ENCODE peak calls at places on chromosomes 11 and 22, in seven cellular contexts. One of them, this sample, is unnamed.

GRCh38 chr11:2991477-2992233 is 474 bp downstream of the NAP1L4 start:
- DNase-seq in testis: peak; percentile 63
- DNase-seq in fibroblast of pulmonary artery: peak; percentile 56
- DNase-seq in cardiac fibroblast: peak; percentile 48
- DNase-seq in HCT116: no peak
- DNase-seq in HFFc6: peak; percentile 16
- DNase-seq in right lobe of liver: no peak
- DNase-seq in this sample: no peak

GRCh38 chr11:74011360-74012071 is 2.6 kb upstream of the UCP3 start:
- DNase-seq in HFFc6: no peak
- DNase-seq in cardiac fibroblast: peak; percentile 90
- DNase-seq in HCT116: no peak
- DNase-seq in right lobe of liver: no peak
- DNase-seq in fibroblast of pulmonary artery: peak; percentile 78
- DNase-seq in testis: no peak
- DNase-seq in this sample: no peak

GRCh38 chr22:38419121-38419863 is 35.7 kb downstream of the KCNJ4 start:
- DNase-seq in testis: no peak
- DNase-seq in HCT116: no peak
- DNase-seq in right lobe of liver: peak; percentile 52
- DNase-seq in HFFc6: no peak
- DNase-seq in cardiac fibroblast: no peak
- DNase-seq in fibroblast of pulmonary artery: no peak
- DNase-seq in this sample: no peak

GRCh38 chr11:28169816-28170215 is 61.6 kb downstream of the METTL15 start:
- DNase-seq in fibroblast of pulmonary artery: peak; percentile 26
- DNase-seq in testis: no peak
- DNase-seq in cardiac fibroblast: peak; percentile 34
- DNase-seq in right lobe of liver: no peak
- DNase-seq in HCT116: no peak
- DNase-seq in HFFc6: no peak
- DNase-seq in this sample: no peak

GRCh38 chr11:34899633-34900016 is 16.6 kb downstream of the APIP start:
- DNase-seq in right lobe of liver: no peak
- DNase-seq in HCT116: no peak
- DNase-seq in testis: no peak
- DNase-seq in HFFc6: no peak
- DNase-seq in cardiac fibroblast: no peak
- DNase-seq in fibroblast of pulmonary artery: no peak
- DNase-seq in this sample: no peak

GRCh38 chr11:102470257-102470656 is 17.7 kb upstream of the TMEM123 start:
- DNase-seq in testis: no peak
- DNase-seq in right lobe of liver: no peak
- DNase-seq in HFFc6: no peak
- DNase-seq in HCT116: no peak
- DNase-seq in fibroblast of pulmonary artery: no peak
- DNase-seq in cardiac fibroblast: no peak
- DNase-seq in this sample: no peak

GRCh38 chr11:41201156-41201555 is 258.3 kb downstream of the LRRC4C start:
- DNase-seq in HCT116: no peak
- DNase-seq in testis: no peak
- DNase-seq in HFFc6: no peak
- DNase-seq in right lobe of liver: no peak
- DNase-seq in cardiac fibroblast: peak; percentile 10
- DNase-seq in fibroblast of pulmonary artery: peak; percentile 10
- DNase-seq in this sample: peak; percentile 43

GRCh38 chr11:63829823-63830489 is 9.0 kb upstream of the MARK2 start:
- DNase-seq in HFFc6: peak; percentile 33
- DNase-seq in right lobe of liver: no peak
- DNase-seq in testis: no peak
- DNase-seq in HCT116: no peak
- DNase-seq in cardiac fibroblast: peak; percentile 42
- DNase-seq in fibroblast of pulmonary artery: peak; percentile 51
- DNase-seq in this sample: no peak

GRCh38 chr11:72155751-72156150 is 20.2 kb downstream of the FOLR3 start:
- DNase-seq in cardiac fibroblast: no peak
- DNase-seq in right lobe of liver: no peak
- DNase-seq in testis: no peak
- DNase-seq in HCT116: no peak
- DNase-seq in HFFc6: no peak
- DNase-seq in fibroblast of pulmonary artery: no peak
- DNase-seq in this sample: no peak

GRCh38 chr11:121451982-121452608 is at the start of gene SORL1:
- DNase-seq in HCT116: no peak
- DNase-seq in testis: peak; percentile 89
- DNase-seq in right lobe of liver: peak; percentile 89
- DNase-seq in fibroblast of pulmonary artery: peak; percentile 33
- DNase-seq in cardiac fibroblast: peak; percentile 17
- DNase-seq in HFFc6: no peak
- DNase-seq in this sample: no peak

GRCh38 chr11:88402784-88403183 is 65.2 kb upstream of the CTSC start:
- DNase-seq in HCT116: no peak
- DNase-seq in cardiac fibroblast: peak; percentile 89
- DNase-seq in fibroblast of pulmonary artery: peak; percentile 59
- DNase-seq in testis: no peak
- DNase-seq in right lobe of liver: no peak
- DNase-seq in HFFc6: peak; percentile 29
- DNase-seq in this sample: no peak

GRCh38 chr11:61080986-61081590 is 21.2 kb upstream of the CD5 start:
- DNase-seq in right lobe of liver: peak; percentile 17
- DNase-seq in HCT116: no peak
- DNase-seq in HFFc6: no peak
- DNase-seq in fibroblast of pulmonary artery: no peak
- DNase-seq in cardiac fibroblast: no peak
- DNase-seq in testis: no peak
- DNase-seq in this sample: no peak

GRCh38 chr11:17747131-17747955 is 12.8 kb downstream of the KCNC1 start:
- DNase-seq in fibroblast of pulmonary artery: no peak
- DNase-seq in right lobe of liver: peak; percentile 31
- DNase-seq in cardiac fibroblast: no peak
- DNase-seq in HCT116: no peak
- DNase-seq in testis: no peak
- DNase-seq in HFFc6: no peak
- DNase-seq in this sample: no peak

GRCh38 chr22:37403267-37403960 is 23.9 kb downstream of the ELFN2 start:
- DNase-seq in testis: no peak
- DNase-seq in HFFc6: no peak
- DNase-seq in fibroblast of pulmonary artery: no peak
- DNase-seq in cardiac fibroblast: no peak
- DNase-seq in HCT116: no peak
- DNase-seq in right lobe of liver: no peak
- DNase-seq in this sample: no peak

GRCh38 chr11:17986007-17986710 is 26.7 kb downstream of the SERGEF start:
- DNase-seq in testis: peak; percentile 43
- DNase-seq in fibroblast of pulmonary artery: peak; percentile 72
- DNase-seq in cardiac fibroblast: peak; percentile 81
- DNase-seq in HCT116: peak; percentile 15
- DNase-seq in right lobe of liver: no peak
- DNase-seq in HFFc6: peak; percentile 60
- DNase-seq in this sample: peak; percentile 65

GRCh38 chr11:71302911-71303310 is 50.5 kb upstream of the SHANK2 start:
- DNase-seq in HFFc6: no peak
- DNase-seq in fibroblast of pulmonary artery: no peak
- DNase-seq in right lobe of liver: no peak
- DNase-seq in cardiac fibroblast: no peak
- DNase-seq in HCT116: no peak
- DNase-seq in testis: no peak
- DNase-seq in this sample: no peak

GRCh38 chr11:67644042-67644441 is 4.5 kb upstream of the TBX10 start:
- DNase-seq in HCT116: peak; percentile 16
- DNase-seq in testis: no peak
- DNase-seq in HFFc6: no peak
- DNase-seq in right lobe of liver: no peak
- DNase-seq in fibroblast of pulmonary artery: peak; percentile 20
- DNase-seq in cardiac fibroblast: no peak
- DNase-seq in this sample: no peak
- TF ChIP-seq CTCF in HCT116: peak; percentile 63
- TF ChIP-seq CTCF in testis: no peak
- TF ChIP-seq CTCF in HFFc6: peak; percentile 43
- TF ChIP-seq CTCF in right lobe of liver: peak; percentile 37
- TF ChIP-seq CTCF in fibroblast of pulmonary artery: peak; percentile 25
- TF ChIP-seq CTCF in cardiac fibroblast: peak; percentile 49
- TF ChIP-seq CTCF in this sample: peak; percentile 23

DNA sequence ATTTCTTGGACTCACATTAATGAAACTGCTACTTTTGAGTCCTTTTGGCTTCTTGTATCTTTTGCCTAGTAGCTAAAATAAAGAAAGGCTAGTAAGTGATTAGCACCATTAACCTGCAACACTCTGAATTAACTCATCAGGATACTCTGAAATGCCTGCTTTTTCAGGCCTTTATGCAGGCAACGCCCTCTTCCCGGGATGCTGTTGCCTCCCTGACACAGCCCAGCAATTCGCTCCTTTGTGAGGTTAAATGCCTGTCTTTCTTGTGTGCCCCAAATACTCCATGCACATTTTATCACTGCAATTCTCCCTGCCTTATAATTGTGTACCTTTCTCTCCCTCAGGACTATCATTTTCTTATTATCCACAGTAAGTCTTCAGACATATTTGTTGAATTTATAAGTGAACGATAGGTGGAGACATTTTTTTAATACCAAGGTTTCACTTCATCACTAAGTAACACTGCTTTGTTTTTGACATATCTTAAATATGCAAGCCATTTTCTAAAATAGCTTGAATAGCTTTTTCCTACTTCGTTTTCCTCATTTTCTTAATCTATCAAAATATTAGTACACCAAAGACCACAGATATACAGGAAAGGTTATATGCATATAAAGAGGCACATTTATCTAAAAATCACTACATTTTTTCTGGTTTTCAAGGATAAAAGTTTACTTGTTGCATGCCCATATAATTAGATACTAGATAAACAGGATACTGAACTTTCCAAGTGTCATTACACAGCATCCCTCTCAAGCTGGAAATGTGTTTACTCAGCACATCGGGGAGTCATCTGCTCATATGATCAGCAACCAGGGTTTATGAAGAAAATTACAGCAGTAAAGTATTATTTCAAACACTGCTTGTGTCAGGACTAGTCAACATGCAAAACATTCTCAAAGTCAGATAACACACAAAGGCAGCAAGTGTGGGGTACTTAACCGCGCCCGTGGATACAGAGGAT is 48.5 kb upstream of the DDI1 start:
- DNase-seq in cardiac fibroblast: no peak
- DNase-seq in HFFc6: no peak
- DNase-seq in fibroblast of pulmonary artery: peak; percentile 38
- DNase-seq in testis: no peak
- DNase-seq in right lobe of liver: no peak
- DNase-seq in HCT116: no peak
- DNase-seq in this sample: no peak
- TF ChIP-seq CTCF in cardiac fibroblast: no peak
- TF ChIP-seq CTCF in HFFc6: peak; percentile 34
- TF ChIP-seq CTCF in fibroblast of pulmonary artery: no peak
- TF ChIP-seq CTCF in testis: no peak
- TF ChIP-seq CTCF in right lobe of liver: no peak
- TF ChIP-seq CTCF in HCT116: no peak
- TF ChIP-seq CTCF in this sample: no peak

GRCh38 chr22:43159484-43160178 is 8.3 kb downstream of the TSPO start:
- DNase-seq in fibroblast of pulmonary artery: peak; percentile 20
- DNase-seq in HFFc6: no peak
- DNase-seq in HCT116: no peak
- DNase-seq in cardiac fibroblast: peak; percentile 42
- DNase-seq in right lobe of liver: no peak
- DNase-seq in testis: no peak
- DNase-seq in this sample: no peak
- TF ChIP-seq CTCF in fibroblast of pulmonary artery: peak; percentile 22
- TF ChIP-seq CTCF in HFFc6: peak; percentile 60
- TF ChIP-seq CTCF in HCT116: peak; percentile 56
- TF ChIP-seq CTCF in cardiac fibroblast: peak; percentile 42
- TF ChIP-seq CTCF in right lobe of liver: no peak
- TF ChIP-seq CTCF in testis: no peak
- TF ChIP-seq CTCF in this sample: peak; percentile 21

GRCh38 chr22:19503869-19504268 is 20.3 kb downstream of the CLDN5 start:
- DNase-seq in cardiac fibroblast: no peak
- DNase-seq in testis: no peak
- DNase-seq in right lobe of liver: no peak
- DNase-seq in HFFc6: no peak
- DNase-seq in HCT116: no peak
- DNase-seq in fibroblast of pulmonary artery: no peak
- DNase-seq in this sample: no peak
- TF ChIP-seq CTCF in cardiac fibroblast: peak; percentile 1
- TF ChIP-seq CTCF in testis: no peak
- TF ChIP-seq CTCF in right lobe of liver: no peak
- TF ChIP-seq CTCF in HFFc6: peak; percentile 20
- TF ChIP-seq CTCF in HCT116: no peak
- TF ChIP-seq CTCF in fibroblast of pulmonary artery: no peak
- TF ChIP-seq CTCF in this sample: peak; percentile 7

GRCh38 chr11:30585892-30586250 is 282 bp downstream of the MPPED2 start:
- DNase-seq in testis: peak; percentile 35
- DNase-seq in HFFc6: no peak
- DNase-seq in cardiac fibroblast: no peak
- DNase-seq in right lobe of liver: peak; percentile 56
- DNase-seq in fibroblast of pulmonary artery: no peak
- DNase-seq in HCT116: no peak
- DNase-seq in this sample: no peak

GRCh38 chr11:30581646-30582045 is 4.5 kb downstream of the MPPED2 start:
- DNase-seq in HCT116: no peak
- DNase-seq in cardiac fibroblast: no peak
- DNase-seq in fibroblast of pulmonary artery: no peak
- DNase-seq in HFFc6: no peak
- DNase-seq in right lobe of liver: no peak
- DNase-seq in testis: no peak
- DNase-seq in this sample: no peak

GRCh38 chr11:30583505-30584280 is 2.5 kb downstream of the MPPED2 start:
- DNase-seq in fibroblast of pulmonary artery: no peak
- DNase-seq in right lobe of liver: peak; percentile 43
- DNase-seq in cardiac fibroblast: no peak
- DNase-seq in HFFc6: no peak
- DNase-seq in testis: peak; percentile 31
- DNase-seq in HCT116: no peak
- DNase-seq in this sample: no peak

GRCh38 chr11:30585067-30585891 is 874 bp downstream of the MPPED2 start:
- DNase-seq in testis: peak; percentile 40
- DNase-seq in HCT116: no peak
- DNase-seq in right lobe of liver: peak; percentile 55
- DNase-seq in HFFc6: no peak
- DNase-seq in fibroblast of pulmonary artery: no peak
- DNase-seq in cardiac fibroblast: no peak
- DNase-seq in this sample: no peak

DNA sequence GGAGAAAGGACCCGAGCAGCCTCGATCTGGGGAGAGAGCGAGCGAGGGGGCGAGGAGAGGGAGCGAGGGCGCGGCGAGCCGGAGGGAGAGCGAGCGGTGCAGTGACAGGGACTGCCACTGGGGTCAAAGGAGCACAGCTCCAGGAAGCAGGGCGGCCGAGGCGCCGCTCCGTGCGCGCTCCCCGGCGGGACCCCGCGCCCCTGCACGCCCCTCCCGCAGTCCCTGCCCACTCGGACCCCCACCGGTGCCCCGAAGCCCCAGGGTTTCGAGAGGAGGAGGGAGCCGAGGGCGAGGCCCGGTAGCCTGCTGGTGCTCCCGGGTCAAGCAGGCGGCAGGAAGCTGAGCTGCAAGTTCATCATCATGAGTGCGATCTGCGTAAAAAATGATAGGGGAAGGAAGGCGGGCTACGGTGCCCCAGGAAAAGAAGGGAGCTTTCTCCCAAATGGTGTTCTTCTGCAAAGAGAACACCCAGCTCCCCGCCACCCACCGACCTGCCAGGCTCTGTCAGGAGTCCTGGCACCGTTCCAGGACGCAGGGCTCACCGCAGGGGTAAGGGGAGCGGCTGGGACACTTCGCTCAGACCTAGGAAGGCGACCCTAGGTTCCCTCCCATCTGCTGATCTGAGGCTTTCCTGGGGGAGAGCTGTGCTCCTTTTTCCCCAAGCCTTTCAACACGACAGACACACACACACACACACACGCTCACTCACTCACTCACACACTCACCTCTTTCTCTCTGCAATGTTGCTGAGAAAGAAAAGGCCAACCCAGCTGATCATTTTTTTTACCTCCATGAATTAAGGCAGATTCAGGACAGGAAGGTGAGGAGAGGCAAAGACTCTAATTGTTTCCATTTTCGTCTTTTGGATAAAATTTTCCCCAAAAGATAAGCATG is at the start of gene MPPED2:
- DNase-seq in HCT116: no peak
- DNase-seq in cardiac fibroblast: no peak
- DNase-seq in HFFc6: no peak
- DNase-seq in right lobe of liver: peak; percentile 60
- DNase-seq in fibroblast of pulmonary artery: no peak
- DNase-seq in testis: peak; percentile 48
- DNase-seq in this sample: no peak
- TF ChIP-seq CTCF in HCT116: no peak
- TF ChIP-seq CTCF in cardiac fibroblast: no peak
- TF ChIP-seq CTCF in HFFc6: no peak
- TF ChIP-seq CTCF in right lobe of liver: peak; percentile 35
- TF ChIP-seq CTCF in fibroblast of pulmonary artery: no peak
- TF ChIP-seq CTCF in testis: peak; percentile 54
- TF ChIP-seq CTCF in this sample: no peak

This sample was measured in astrocyte of the cerebellum.